ENCODE peak calls at places on chromosomes 7 and 10, in six cellular contexts. J is HCT116, G is right atrium auricular region, V is left ventricle myocardium inferior, C is fibroblast of lung, M is tibial nerve. Y is an unnamed sample.

GRCh38 chr7:82605247-82605864 is 161.8 kb upstream of the CACNA2D1 start:
- DNase-seq in C (peak; percentile 58), G (no peak), M (peak; percentile 32), J (peak; percentile 18), V (no peak), Y (no peak)

GRCh38 chr10:110008518-110009339 is 945 bp downstream of the ADD3 start:
- DNase-seq in J (no peak), G (no peak), M (peak; percentile 42), C (no peak), V (peak; percentile 55), Y (peak; percentile 69)

GRCh38 chr10:109863775-109864174 is 59.5 kb downstream of the XPNPEP1 start:
- DNase-seq in V (no peak), C (no peak), M (no peak), G (no peak), J (no peak), Y (no peak)

GRCh38 chr10:25441270-25441669 is 266.5 kb downstream of the GPR158 start:
- DNase-seq in J (no peak), V (no peak), C (no peak), G (no peak), M (no peak), Y (no peak)

GRCh38 chr7:54995631-54996340 is 23.0 kb upstream of the EGFR start:
- DNase-seq in V (no peak), C (no peak), G (no peak), J (peak; percentile 71), M (no peak), Y (no peak)

GRCh38 chr7:155449880-155450557 is 7.9 kb upstream of the EN2 start:
- DNase-seq in G (no peak), M (no peak), J (no peak), V (no peak), C (no peak), Y (no peak)

GRCh38 chr10:22693371-22693784 is 21.0 kb downstream of the PIP4K2A start:
- DNase-seq in C (peak; percentile 86), G (no peak), V (no peak), M (no peak), J (no peak), Y (no peak)

GRCh38 chr10:58026036-58026435 is 241.7 kb downstream of the IPMK start:
- DNase-seq in C (no peak), J (no peak), G (no peak), M (no peak), V (no peak), Y (no peak)

GRCh38 chr10:34598972-34599371 is 216.1 kb downstream of the PARD3 start:
- DNase-seq in V (no peak), C (peak; percentile 69), G (no peak), J (no peak), M (no peak), Y (no peak)

GRCh38 chr10:12405342-12406320 is 56.3 kb downstream of the CAMK1D start:
- DNase-seq in M (no peak), J (no peak), V (no peak), G (no peak), C (no peak), Y (no peak)

GRCh38 chr10:89235073-89235798 is 16.3 kb downstream of the LIPA start:
- DNase-seq in J (no peak), C (no peak), G (peak; percentile 73), V (peak; percentile 59), M (peak; percentile 73), Y (peak; percentile 81)

GRCh38 chr10:1199345-1199673 is 143.1 kb downstream of the WDR37 start:
- DNase-seq in J (no peak), C (no peak), G (no peak), M (no peak), V (no peak), Y (no peak)

GRCh38 chr7:84953294-84953693 is 233.6 kb downstream of the SEMA3D start:
- DNase-seq in C (peak; percentile 4), V (no peak), G (no peak), J (no peak), M (no peak), Y (no peak)

GRCh38 chr7:44225566-44226395 is 25.0 kb downstream of the YKT6 start:
- DNase-seq in M (no peak), G (no peak), J (no peak), V (no peak), C (no peak), Y (peak; percentile 54)

GRCh38 chr7:25075459-25075858 is 49.6 kb downstream of the CYCS start:
- DNase-seq in J (no peak), C (no peak), V (no peak), M (no peak), G (no peak), Y (no peak)

GRCh38 chr10:97274828-97275227 is 17.6 kb downstream of the ARHGAP19 start:
- DNase-seq in J (no peak), C (no peak), M (no peak), G (no peak), V (no peak), Y (no peak)

GRCh38 chr7:11753441-11753840 is 78.6 kb downstream of the THSD7A start:
- DNase-seq in V (no peak), C (no peak), G (no peak), M (no peak), J (no peak), Y (no peak)

GRCh38 chr7:100126931-100127865 is at the start of gene MBLAC1:
- DNase-seq in C (peak; percentile 95), M (peak; percentile 93), V (peak; percentile 89), G (peak; percentile 87), J (peak; percentile 87), Y (peak; percentile 91)

GRCh38 chr10:124640538-124641231 is 103.5 kb downstream of the FAM53B start:
- DNase-seq in V (no peak), M (no peak), J (no peak), G (no peak), C (peak; percentile 21), Y (no peak)

GRCh38 chr10:29691564-29692064 is 56.8 kb upstream of the SVIL start:
- DNase-seq in M (no peak), J (no peak), V (no peak), C (no peak), G (peak; percentile 64), Y (no peak)

GRCh38 chr7:70694909-70695803 is 436.8 kb upstream of the GALNT17 start:
- DNase-seq in M (no peak), C (peak; percentile 43), G (no peak), J (no peak), V (no peak), Y (no peak)

GRCh38 chr10:114634607-114634974 is 23.5 kb downstream of the ABLIM1 start:
- DNase-seq in J (peak; percentile 58), C (peak; percentile 80), V (peak; percentile 54), G (peak; percentile 95), M (peak; percentile 68), Y (peak; percentile 94)

GRCh38 chr7:151083824-151084160 is 499 bp upstream of the TMUB1 start:
- DNase-seq in C (no peak), V (no peak), M (no peak), J (no peak), G (no peak), Y (no peak)
- H3K27ac ChIP-seq in C (no peak overlapping the region), V (peak overlapping the region; percentile 96), M (peak overlapping the region; percentile 98), J (peak overlapping the region; percentile 94), G (peak overlapping the region; percentile 95), Y (peak overlapping the region; percentile 96)

DNA sequence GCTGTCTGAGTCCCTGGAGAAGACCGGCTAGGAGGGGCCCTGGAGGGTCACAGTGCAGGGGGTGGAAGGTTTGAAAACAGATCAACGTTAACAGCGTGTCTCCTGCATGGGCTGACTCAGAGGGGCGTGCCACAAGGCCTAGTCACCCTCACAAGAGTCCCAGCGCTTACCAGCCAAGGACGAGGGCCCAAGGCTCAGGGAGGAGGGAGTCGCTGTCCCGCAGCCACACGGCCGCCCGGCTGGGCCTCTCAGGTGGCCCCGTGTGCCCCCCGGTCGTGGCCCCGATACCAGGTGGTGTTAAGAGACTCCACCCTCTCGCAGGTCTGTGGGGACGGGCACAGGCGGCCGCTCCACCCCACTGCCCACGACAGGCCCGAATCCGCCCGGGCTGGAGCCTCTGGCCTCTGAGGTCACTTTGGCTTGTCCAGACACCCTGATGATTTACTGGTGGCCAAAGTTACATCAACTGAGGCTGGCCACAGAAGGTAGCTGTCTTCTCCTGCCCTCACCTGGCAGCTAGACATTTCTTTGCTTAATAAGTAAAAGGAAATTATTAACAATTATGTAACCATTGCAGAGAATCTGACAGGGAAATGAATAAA is 34.0 kb downstream of the FAM20C start:
- DNase-seq in J (no peak), G (no peak), M (no peak), V (no peak), C (peak; percentile 73), Y (no peak)
- TF ChIP-seq CTCF in J (no peak), G (no peak), M (no peak), V (no peak), C (no peak), Y (no peak)

DNA sequence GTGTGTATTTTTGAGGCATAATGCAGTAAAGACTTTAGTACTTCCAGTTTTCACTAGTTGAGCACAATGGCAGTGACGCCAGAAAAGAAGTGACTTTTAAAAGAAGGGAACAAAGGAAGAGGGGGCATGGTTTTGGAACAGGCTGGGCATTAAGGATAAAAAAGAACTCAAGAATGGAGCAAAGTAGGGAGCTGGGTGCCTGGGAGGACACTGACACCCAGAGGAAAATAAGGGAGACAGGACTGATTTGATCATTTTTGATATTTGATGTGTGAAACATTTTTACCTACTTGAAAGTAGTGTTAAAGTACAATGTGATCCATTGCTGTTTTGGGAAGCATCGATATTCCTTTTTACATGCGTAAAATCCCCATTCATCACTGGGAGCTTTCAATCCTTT is 85.4 kb downstream of the ADAM12 start:
- DNase-seq in J (no peak), G (no peak), C (peak; percentile 49), M (no peak), V (no peak), Y (no peak)
- H3K27ac ChIP-seq in J (no peak overlapping the region), G (no peak overlapping the region), C (no peak overlapping the region), M (no peak overlapping the region), V (no peak overlapping the region), Y (no peak overlapping the region)

GRCh38 chr7:41641006-41641714 is 61.7 kb downstream of the INHBA start:
- DNase-seq in J (no peak), C (no peak), V (no peak), G (no peak), M (no peak), Y (no peak)

GRCh38 chr7:41648506-41648905 is 54.4 kb downstream of the INHBA start:
- DNase-seq in J (no peak), V (no peak), C (no peak), M (no peak), G (no peak), Y (no peak)

GRCh38 chr7:41640487-41640886 is 62.4 kb downstream of the INHBA start:
- DNase-seq in G (no peak), M (no peak), V (no peak), C (no peak), J (no peak), Y (no peak)

GRCh38 chr7:41643616-41644015 is 59.3 kb downstream of the INHBA start:
- DNase-seq in V (no peak), J (no peak), C (no peak), G (no peak), M (no peak), Y (no peak)
- TF ChIP-seq CTCF in V (no peak), J (no peak), C (no peak), G (no peak), M (no peak), Y (no peak)

GRCh38 chr7:115009139-115009538 is 87.2 kb downstream of the MDFIC start:
- DNase-seq in M (no peak), G (no peak), C (no peak), V (no peak), J (no peak), Y (no peak)
- H3K27ac ChIP-seq in M (peak overlapping the region; percentile 11), G (peak overlapping the region; percentile 8), C (peak overlapping the region; percentile 6), V (peak overlapping the region; percentile 69), J (no peak overlapping the region), Y (peak overlapping the region; percentile 56)